ENCODE peak calls at places on chromosomes 7 and 10, in eight cellular contexts. One of them, this sample, is unnamed.

GRCh38 chr7:141220263-141220662 is 146.4 kb downstream of the TMEM178B start:
- DNase-seq in NCI-H1105: peak
- DNase-seq in ELR: peak
- DNase-seq in left lobe of liver: no peak
- DNase-seq in GM23338: peak
- DNase-seq in lung microvascular endothelial cell: no peak
- DNase-seq in heart left ventricle: no peak
- DNase-seq in Daoy: peak
- DNase-seq in this sample: no peak

GRCh38 chr10:17379151-17379690 is 75.2 kb downstream of the ST8SIA6 start:
- DNase-seq in Daoy: no peak
- DNase-seq in GM23338: no peak
- DNase-seq in ELR: no peak
- DNase-seq in left lobe of liver: no peak
- DNase-seq in lung microvascular endothelial cell: no peak
- DNase-seq in heart left ventricle: no peak
- DNase-seq in NCI-H1105: no peak
- DNase-seq in this sample: no peak

GRCh38 chr10:75652136-75652535 is 220.7 kb downstream of the LRMDA start:
- DNase-seq in ELR: no peak
- DNase-seq in Daoy: no peak
- DNase-seq in heart left ventricle: no peak
- DNase-seq in GM23338: no peak
- DNase-seq in left lobe of liver: no peak
- DNase-seq in NCI-H1105: no peak
- DNase-seq in lung microvascular endothelial cell: no peak
- DNase-seq in this sample: no peak

GRCh38 chr10:61376377-61376776 is 76.8 kb downstream of the TMEM26 start:
- DNase-seq in left lobe of liver: no peak
- DNase-seq in ELR: no peak
- DNase-seq in GM23338: no peak
- DNase-seq in NCI-H1105: no peak
- DNase-seq in heart left ventricle: no peak
- DNase-seq in Daoy: no peak
- DNase-seq in lung microvascular endothelial cell: no peak
- DNase-seq in this sample: no peak

GRCh38 chr10:126880926-126881325 is 24.3 kb upstream of the DOCK1 start:
- DNase-seq in ELR: no peak
- DNase-seq in NCI-H1105: no peak
- DNase-seq in GM23338: no peak
- DNase-seq in Daoy: no peak
- DNase-seq in heart left ventricle: no peak
- DNase-seq in lung microvascular endothelial cell: no peak
- DNase-seq in left lobe of liver: no peak
- DNase-seq in this sample: no peak

GRCh38 chr10:118407026-118407425 is 64.9 kb upstream of the FAM204A start:
- DNase-seq in Daoy: no peak
- DNase-seq in heart left ventricle: no peak
- DNase-seq in ELR: no peak
- DNase-seq in GM23338: no peak
- DNase-seq in NCI-H1105: no peak
- DNase-seq in left lobe of liver: no peak
- DNase-seq in lung microvascular endothelial cell: no peak
- DNase-seq in this sample: no peak

GRCh38 chr7:143514995-143515735 is 37.5 kb downstream of the TAS2R41 start:
- DNase-seq in left lobe of liver: no peak
- DNase-seq in ELR: no peak
- DNase-seq in heart left ventricle: no peak
- DNase-seq in lung microvascular endothelial cell: no peak
- DNase-seq in NCI-H1105: no peak
- DNase-seq in Daoy: no peak
- DNase-seq in GM23338: no peak
- DNase-seq in this sample: no peak

GRCh38 chr7:92255308-92255707 is 9.5 kb downstream of the ANKIB1 start:
- DNase-seq in GM23338: no peak
- DNase-seq in heart left ventricle: no peak
- DNase-seq in NCI-H1105: no peak
- DNase-seq in lung microvascular endothelial cell: peak
- DNase-seq in left lobe of liver: no peak
- DNase-seq in ELR: peak
- DNase-seq in Daoy: peak
- DNase-seq in this sample: peak

GRCh38 chr10:82811621-82812020 is 936.6 kb downstream of the NRG3 start:
- DNase-seq in lung microvascular endothelial cell: no peak
- DNase-seq in NCI-H1105: no peak
- DNase-seq in heart left ventricle: no peak
- DNase-seq in GM23338: peak
- DNase-seq in left lobe of liver: no peak
- DNase-seq in ELR: peak
- DNase-seq in Daoy: no peak
- DNase-seq in this sample: no peak